ENCODE peak calls at places on chromosome 6, in ten cellular contexts. M, H, N, X, G, R, V, W, I and F are unnamed samples.

GRCh38 chr6:49606696-49607390 is 29.8 kb downstream of the RHAG start:
- DNase-seq in V (peak; percentile 91), I (no peak), X (peak; percentile 23), R (no peak), G (peak; percentile 52), N (peak; percentile 11), M (no peak), H (peak; percentile 81), W (no peak), F (no peak)

GRCh38 chr6:89597988-89598387 is 40.6 kb downstream of the LYRM2 start:
- DNase-seq in G (peak; percentile 62), R (no peak), W (no peak), I (no peak), M (no peak), V (peak; percentile 64), X (no peak), N (no peak), H (no peak), F (no peak)

GRCh38 chr6:41732601-41733348 is 2.6 kb downstream of the TFEB start:
- DNase-seq in I (no peak), W (no peak), H (no peak), G (no peak), M (peak; percentile 40), V (no peak), X (peak; percentile 70), N (peak; percentile 62), R (peak; percentile 41), F (no peak)

GRCh38 chr6:49457771-49458170 is 5.3 kb downstream of the MMUT start:
- DNase-seq in R (no peak), X (no peak), M (no peak), H (no peak), W (no peak), G (no peak), N (no peak), V (no peak), I (no peak), F (no peak)

GRCh38 chr6:95693108-95693507 is 115.8 kb downstream of the MANEA start:
- DNase-seq in I (no peak), R (no peak), M (no peak), N (no peak), G (no peak), W (no peak), H (no peak), X (no peak), V (peak; percentile 10), F (no peak)

GRCh38 chr6:35487653-35488516 is 9.0 kb downstream of the TEAD3 start:
- DNase-seq in V (no peak), N (no peak), I (peak; percentile 53), X (peak; percentile 84), G (peak; percentile 74), R (peak; percentile 64), H (no peak), W (no peak), M (peak; percentile 62), F (no peak)

GRCh38 chr6:124870611-124871201 is 91.5 kb upstream of the RNF217 start:
- DNase-seq in X (no peak), R (no peak), H (no peak), N (no peak), I (no peak), M (no peak), W (no peak), G (peak; percentile 8), V (peak; percentile 14), F (no peak)

GRCh38 chr6:6547111-6547879 is 41.2 kb upstream of the LY86 start:
- DNase-seq in V (peak; percentile 70), I (peak; percentile 91), H (peak; percentile 87), W (peak; percentile 92), N (peak; percentile 79), R (peak; percentile 85), M (peak; percentile 77), G (peak; percentile 83), X (peak; percentile 85), F (peak; percentile 97)

GRCh38 chr6:151170622-151171246 is 69.0 kb upstream of the AKAP12 start:
- DNase-seq in H (no peak), X (no peak), V (no peak), I (no peak), R (no peak), W (no peak), N (no peak), G (no peak), M (no peak), F (no peak)

GRCh38 chr6:159788757-159789376 is 535 bp downstream of the TCP1 start:
- DNase-seq in V (peak; percentile 47), R (peak; percentile 59), H (peak; percentile 68), W (peak; percentile 76), M (peak; percentile 46), N (no peak), G (peak; percentile 50), X (peak; percentile 70), I (no peak), F (no peak)

GRCh38 chr6:41122918-41123317 is 31.2 kb downstream of the TREML1 start:
- DNase-seq in R (no peak), M (no peak), N (no peak), V (no peak), I (no peak), W (no peak), G (no peak), X (no peak), H (no peak), F (no peak)

GRCh38 chr6:75852721-75853120 is 103.7 kb downstream of the MYO6 start:
- DNase-seq in I (no peak), G (no peak), R (no peak), N (no peak), W (no peak), M (no peak), X (no peak), H (no peak), V (no peak), F (no peak)

GRCh38 chr6:31708224-31708623 is 1.6 kb downstream of the LY6G6F start:
- DNase-seq in X (no peak), I (no peak), W (no peak), H (no peak), N (no peak), V (no peak), R (no peak), M (no peak), G (no peak), F (no peak)

GRCh38 chr6:142675925-142676324 is 269.1 kb downstream of the HIVEP2 start:
- DNase-seq in V (no peak), G (no peak), N (no peak), X (no peak), W (no peak), R (no peak), M (no peak), H (no peak), I (no peak), F (peak; percentile 88)
- TF ChIP-seq CTCF in V (no peak), G (no peak), N (no peak), X (no peak), W (no peak), R (no peak), M (no peak), H (no peak), I (no peak), F (no peak)

DNA sequence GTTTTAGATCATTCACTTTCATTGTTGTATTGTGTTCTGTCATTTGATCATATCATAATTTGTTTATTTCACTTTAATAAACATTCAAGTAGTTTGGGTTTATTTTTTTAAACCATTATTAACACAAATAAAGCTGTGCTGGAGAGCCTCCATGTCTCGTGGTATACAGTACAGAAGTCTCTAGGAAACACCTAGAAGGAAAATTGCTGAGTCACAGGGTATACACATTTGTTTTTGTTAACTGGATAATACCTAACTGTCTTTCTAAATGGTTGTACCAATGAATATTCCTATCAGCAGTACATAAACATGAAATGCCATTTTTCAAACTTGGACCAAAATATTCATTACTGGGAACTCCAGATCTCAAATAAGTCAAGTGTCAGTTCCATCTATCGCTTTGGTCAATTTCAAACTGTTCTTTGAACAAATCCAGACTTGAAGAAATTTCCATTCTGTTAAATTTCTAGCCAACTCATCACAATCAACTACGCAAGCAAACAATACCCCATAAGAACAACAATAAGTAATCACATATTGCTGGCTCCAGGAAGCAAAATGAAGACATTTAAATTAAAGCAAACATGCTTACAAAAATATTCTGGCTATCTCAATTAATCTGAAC is 138.1 kb downstream of the ATXN1 start:
- DNase-seq in H (no peak), X (no peak), W (no peak), N (no peak), I (no peak), M (no peak), V (no peak), G (no peak), R (no peak), F (no peak)
- TF ChIP-seq EP300 in H (no peak), X (no peak), W (no peak), N (no peak), I (no peak), M (no peak), V (no peak), G (no peak), R (no peak), F (no peak)

DNA sequence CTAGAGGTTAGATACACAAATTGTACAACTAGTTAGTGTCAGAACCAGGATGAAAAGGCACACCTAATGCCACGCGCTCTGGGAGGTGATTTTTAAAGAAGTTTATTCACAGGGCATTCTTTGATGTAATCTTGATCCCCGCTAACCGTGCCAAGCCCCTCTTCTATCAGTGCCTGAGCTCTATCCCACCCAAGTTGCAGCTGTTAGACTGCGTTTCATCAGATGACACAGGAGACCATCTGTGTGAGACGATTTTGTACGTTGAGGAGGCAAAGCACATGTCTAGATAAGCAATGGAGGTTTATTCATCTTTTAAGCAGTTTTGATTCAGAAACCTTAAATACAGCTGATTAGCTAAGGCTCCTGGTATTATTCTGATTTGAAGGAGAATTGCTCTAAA is 18.6 kb downstream of the RNASET2 start:
- DNase-seq in M (no peak), G (no peak), I (no peak), V (no peak), N (no peak), H (no peak), R (no peak), W (no peak), X (no peak), F (no peak)
- H3K36me3 ChIP-seq in M (no peaks in the 10 kb centered on the region), G (peaks cover 17% of the 10 kb centered on the region), I (no peaks in the 10 kb centered on the region), V (peaks cover 92% of the 10 kb centered on the region), N (peaks cover 25% of the 10 kb centered on the region), H (peaks cover 32% of the 10 kb centered on the region), R (peaks cover 93% of the 10 kb centered on the region), W (peaks cover 43% of the 10 kb centered on the region), X (peaks cover 15% of the 10 kb centered on the region), F (peaks cover 57% of the 10 kb centered on the region)

GRCh38 chr6:82000551-82000950 is 247.0 kb downstream of the IBTK start:
- DNase-seq in V (no peak), W (no peak), X (no peak), R (no peak), N (no peak), H (no peak), G (no peak), I (no peak), M (no peak), F (no peak)

DNA sequence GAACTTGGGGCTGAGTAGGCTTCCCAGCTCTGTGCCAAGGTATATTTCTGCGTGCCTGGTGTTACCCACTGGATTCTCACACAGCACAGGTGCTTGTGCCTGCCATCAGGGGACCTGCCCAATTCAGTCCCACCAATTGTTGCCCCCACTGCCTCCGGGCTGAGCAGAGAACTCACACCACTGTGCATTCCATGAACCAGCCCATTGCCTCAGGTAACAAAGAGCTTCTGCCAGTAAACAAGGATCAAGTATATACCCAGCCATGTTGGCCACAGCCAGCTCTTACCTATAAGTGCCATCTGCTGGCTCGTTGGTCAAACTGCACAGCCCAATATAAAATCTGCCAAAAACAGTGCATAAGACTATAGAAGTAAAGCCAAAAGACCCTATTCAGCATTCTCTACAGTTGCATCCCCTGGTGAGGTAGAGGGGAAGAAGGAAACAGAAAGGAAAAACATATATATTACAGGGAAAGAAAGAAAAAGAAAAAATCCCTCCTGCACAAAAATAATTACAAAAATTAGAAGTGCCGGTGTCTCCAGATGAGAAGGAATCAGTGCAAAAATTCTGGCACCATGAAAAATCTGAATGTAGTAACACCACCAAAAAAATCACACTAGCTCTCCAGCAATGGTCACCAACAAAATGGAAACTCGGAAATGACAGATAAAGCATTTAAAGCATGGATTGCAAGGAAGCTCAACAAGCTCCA is 241.4 kb downstream of the IBTK start:
- DNase-seq in R (no peak), N (no peak), I (peak; percentile 46), G (peak; percentile 7), W (no peak), M (no peak), V (peak; percentile 57), H (no peak), X (peak; percentile 9), F (no peak)
- TF ChIP-seq CTCF in R (peak; percentile 23), N (peak; percentile 55), I (peak; percentile 71), G (peak; percentile 73), W (peak; percentile 41), M (no peak), V (peak; percentile 84), H (peak; percentile 32), X (peak; percentile 38), F (peak; percentile 37)